ENCODE peak calls at places on chromosome 17, in seven cellular contexts. L, X, I, Z, M, S and T are unnamed samples.

GRCh38 chr17:58535431-58535830 is 21.0 kb upstream of the MTMR4 start:
- DNase-seq in L (no peak), X (no peak), I (peak; percentile 81), Z (no peak), M (peak; percentile 56), S (no peak), T (no peak)

GRCh38 chr17:35944151-35944550 is 638 bp upstream of the LYZL6 start:
- DNase-seq in L (no peak), X (no peak), I (no peak), Z (no peak), M (no peak), S (no peak), T (no peak)

GRCh38 chr17:58630883-58631522 is 60.8 kb downstream of the TEX14 start:
- DNase-seq in L (no peak), X (peak; percentile 51), I (no peak), Z (no peak), M (peak; percentile 98), S (peak; percentile 88), T (no peak)

GRCh38 chr17:47315451-47316266 is 8.1 kb upstream of the EFCAB13 start:
- DNase-seq in L (peak; percentile 80), X (no peak), I (peak; percentile 71), Z (peak; percentile 48), M (peak; percentile 74), S (peak; percentile 80), T (peak; percentile 55)

GRCh38 chr17:79988163-79988971 is 47.3 kb downstream of the TBC1D16 start:
- DNase-seq in L (no peak), X (no peak), I (peak; percentile 99), Z (no peak), M (peak; percentile 83), S (no peak), T (no peak)

GRCh38 chr17:78644971-78645370 is 67.8 kb upstream of the DNAH17 start:
- DNase-seq in L (peak; percentile 12), X (no peak), I (no peak), Z (no peak), M (no peak), S (no peak), T (no peak)

GRCh38 chr17:9520649-9521435 is 54.8 kb downstream of the STX8 start:
- DNase-seq in L (no peak), X (no peak), I (no peak), Z (no peak), M (no peak), S (peak; percentile 42), T (no peak)

GRCh38 chr17:15171433-15172047 is 93.6 kb downstream of the PMP22 start:
- DNase-seq in L (peak; percentile 72), X (peak; percentile 83), I (peak; percentile 37), Z (no peak), M (peak; percentile 47), S (peak; percentile 64), T (peak; percentile 23)

GRCh38 chr17:28404812-28405570 is 1.0 kb downstream of the SLC46A1 start:
- DNase-seq in L (peak; percentile 73), X (peak; percentile 64), I (peak; percentile 84), Z (no peak), M (no peak), S (no peak), T (no peak)

GRCh38 chr17:63474174-63474913 is 2.5 kb upstream of the ACE start:
- DNase-seq in L (no peak), X (no peak), I (no peak), Z (no peak), M (no peak), S (peak; percentile 55), T (peak; percentile 20)

GRCh38 chr17:76530489-76530814 is 7.1 kb downstream of the CYGB start:
- DNase-seq in L (peak; percentile 64), X (no peak), I (no peak), Z (no peak), M (no peak), S (no peak), T (no peak)

GRCh38 chr17:50051082-50051576 is 4.8 kb upstream of the ITGA3 start:
- DNase-seq in L (no peak), X (no peak), I (no peak), Z (no peak), M (peak; percentile 96), S (peak; percentile 67), T (no peak)

GRCh38 chr17:58052951-58053715 is 30.1 kb upstream of the DYNLL2 start:
- DNase-seq in L (no peak), X (no peak), I (no peak), Z (no peak), M (no peak), S (no peak), T (no peak)

GRCh38 chr17:80892900-80893603 is 98.6 kb upstream of the CHMP6 start:
- DNase-seq in L (no peak), X (no peak), I (no peak), Z (no peak), M (peak; percentile 53), S (no peak), T (no peak)

GRCh38 chr17:45740553-45741330 is 43.4 kb upstream of the CRHR1 start:
- DNase-seq in L (peak; percentile 88), X (peak; percentile 81), I (peak; percentile 35), Z (no peak), M (peak; percentile 89), S (peak; percentile 72), T (peak; percentile 91)

GRCh38 chr17:75872434-75873351 is 5.7 kb downstream of the TRIM47 start:
- DNase-seq in L (peak; percentile 52), X (no peak), I (peak; percentile 99), Z (no peak), M (no peak), S (peak; percentile 57), T (peak; percentile 77)

GRCh38 chr17:74380086-74380958 is 13.0 kb downstream of the GPR142 start:
- DNase-seq in L (no peak), X (peak; percentile 56), I (no peak), Z (no peak), M (peak; percentile 54), S (no peak), T (peak; percentile 96)

GRCh38 chr17:39096435-39097158 is 54.8 kb downstream of the PLXDC1 start:
- DNase-seq in L (no peak), X (no peak), I (no peak), Z (no peak), M (no peak), S (no peak), T (no peak)

GRCh38 chr17:28227278-28228108 is 91.5 kb upstream of the TMEM97 start:
- DNase-seq in L (peak; percentile 94), X (peak; percentile 98), I (no peak), Z (no peak), M (peak; percentile 73), S (no peak), T (peak; percentile 97)

GRCh38 chr17:80065478-80066170 is 29.2 kb downstream of the CCDC40 start:
- DNase-seq in L (no peak), X (peak; percentile 77), I (no peak), Z (no peak), M (no peak), S (no peak), T (no peak)

GRCh38 chr17:44829558-44830358 is at the start of gene GJC1:
- DNase-seq in L (peak; percentile 91), X (peak; percentile 83), I (no peak), Z (no peak), M (no peak), S (peak; percentile 16), T (peak; percentile 35)

GRCh38 chr17:28718317-28718672 is 627 bp upstream of the RAB34 start:
- DNase-seq in L (no peak), X (no peak), I (no peak), Z (no peak), M (no peak), S (no peak), T (no peak)

GRCh38 chr17:12789075-12789975 is at the start of gene ARHGAP44:
- DNase-seq in L (peak; percentile 82), X (peak; percentile 86), I (peak; percentile 40), Z (no peak), M (peak; percentile 46), S (peak; percentile 38), T (peak; percentile 67)

DNA sequence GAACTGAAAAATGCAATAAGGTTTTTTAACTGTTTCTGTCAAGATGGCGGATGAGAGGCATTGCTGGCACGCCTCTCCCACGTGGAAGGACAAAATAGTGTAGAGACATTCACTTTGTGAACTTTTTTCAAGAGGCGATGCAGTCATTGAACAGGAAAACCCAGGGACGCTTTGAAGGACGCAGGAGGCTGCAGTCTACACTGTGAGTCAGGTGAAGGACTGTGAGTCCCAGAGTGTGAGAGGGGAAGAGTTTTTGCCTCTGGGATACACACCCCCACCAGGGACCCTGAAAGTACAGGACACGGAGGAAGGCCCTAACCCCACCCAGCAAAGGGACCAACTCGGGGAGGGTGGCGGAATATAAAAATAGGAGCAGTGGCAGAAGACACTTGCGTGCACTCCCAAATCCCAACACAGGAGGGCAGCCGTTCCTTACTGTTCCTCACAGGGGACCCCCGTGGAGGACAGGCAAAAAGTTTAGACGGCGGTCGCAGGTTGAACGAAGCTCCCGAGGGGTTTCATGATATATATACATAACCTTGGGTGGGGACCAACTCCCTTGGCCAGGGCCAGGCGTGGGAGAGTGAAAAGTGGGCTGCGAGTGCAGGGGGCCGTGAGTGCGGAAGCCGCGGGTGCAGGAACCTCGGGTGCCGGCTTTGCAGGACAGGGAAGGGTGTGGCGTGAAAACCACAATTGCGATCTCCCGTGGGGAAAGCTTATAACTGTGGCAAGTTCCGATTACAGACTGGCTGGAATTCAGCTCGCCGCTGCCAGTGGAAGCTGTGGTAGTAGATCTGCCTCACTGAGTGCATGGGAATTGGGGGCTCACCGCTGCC is 82.0 kb upstream of the ALOX12 start:
- DNase-seq in L (peak; percentile 77), X (peak; percentile 88), I (peak; percentile 18), Z (no peak), M (no peak), S (peak; percentile 80), T (peak; percentile 23)
- TF ChIP-seq JUND in L (no peak), X (no peak), I (no peak), Z (no peak), M (no peak), S (no peak), T (no peak)

GRCh38 chr17:496761-497586 is 144.4 kb upstream of the RPH3AL start:
- DNase-seq in L (no peak), X (no peak), I (no peak), Z (no peak), M (no peak), S (no peak), T (no peak)
- TF ChIP-seq JUND in L (no peak), X (no peak), I (no peak), Z (no peak), M (no peak), S (no peak), T (no peak)

DNA sequence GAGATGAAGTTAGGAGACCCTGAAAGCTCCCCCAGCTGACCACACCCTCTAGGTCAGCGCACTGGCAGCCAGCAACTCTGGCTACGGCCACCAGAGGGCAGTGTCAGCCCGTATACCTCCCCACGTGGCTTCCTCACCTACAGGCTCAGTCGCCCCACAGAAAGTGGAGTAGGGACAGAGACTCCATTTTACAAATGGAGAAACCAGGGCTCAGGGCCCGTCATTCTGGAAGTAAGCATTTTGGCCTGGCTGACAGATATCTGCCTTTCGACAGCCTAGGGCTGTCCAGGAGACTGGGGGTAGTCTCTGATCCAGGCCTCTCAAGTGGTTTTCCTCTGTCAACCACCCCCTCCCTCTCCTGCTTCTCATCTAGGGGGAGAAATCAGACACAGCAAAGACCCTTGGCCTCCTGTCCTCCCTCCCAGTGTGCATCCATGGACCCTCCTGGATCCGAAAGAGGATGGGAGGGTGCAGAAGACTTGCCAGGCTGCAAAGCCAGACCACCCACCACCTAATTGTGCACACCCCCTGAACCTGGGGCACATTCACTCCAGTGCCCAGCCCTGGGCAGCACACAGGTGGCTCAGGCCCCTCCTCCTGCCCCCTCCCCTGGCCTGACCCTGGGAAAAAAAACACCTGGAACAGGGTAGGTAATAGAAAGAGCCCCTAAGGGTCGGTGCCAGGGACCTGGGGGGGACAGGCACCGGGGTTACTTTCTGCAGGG is 3.8 kb upstream of the HAP1 start:
- DNase-seq in L (peak; percentile 92), X (peak; percentile 95), I (peak; percentile 78), Z (peak; percentile 44), M (peak; percentile 63), S (peak; percentile 91), T (peak; percentile 89)
- TF ChIP-seq JUND in L (no peak), X (no peak), I (no peak), Z (no peak), M (no peak), S (peak; percentile 43), T (no peak)

GRCh38 chr17:67718325-67718941 is 697 bp downstream of the NOL11 start:
- DNase-seq in L (peak; percentile 55), X (peak; percentile 44), I (peak; percentile 23), Z (no peak), M (no peak), S (peak; percentile 71), T (no peak)
- TF ChIP-seq JUND in L (no peak), X (no peak), I (no peak), Z (no peak), M (no peak), S (no peak), T (no peak)